ENCODE peak calls at places on chromosomes 11 and 22, in eight cellular contexts. F is GM12892, Y is ovary, A is A549, Z is NB4, E is thyroid gland, I is body of pancreas, K is tibial nerve. M is an unnamed sample.

GRCh38 chr22:49044091-49044490 is 783.6 kb downstream of the BRD1 start:
- DNase-seq in F (no peak), I (no peak), E (no peak), Y (no peak), Z (no peak), K (no peak), A (no peak), M (no peak)

GRCh38 chr22:28594784-28595324 is 84.8 kb downstream of the TTC28 start:
- DNase-seq in Y (no peak), I (no peak), A (peak), Z (peak), K (no peak), E (no peak), F (no peak), M (peak)

GRCh38 chr11:2778630-2779498 is 79.1 kb upstream of the KCNQ1OT1 start:
- DNase-seq in Y (peak), K (peak), I (peak), A (peak), Z (peak), F (peak), E (peak), M (peak)

GRCh38 chr11:134498326-134499139 is 86.5 kb upstream of the B3GAT1 start:
- DNase-seq in Z (no peak), I (no peak), K (no peak), F (no peak), E (peak), Y (no peak), A (no peak), M (no peak)

GRCh38 chr22:23538502-23538860 is 41.6 kb downstream of the IGLL1 start:
- DNase-seq in I (no peak), Z (no peak), E (no peak), K (no peak), F (no peak), A (no peak), Y (no peak), M (no peak)

GRCh38 chr11:67006029-67006884 is 16.7 kb upstream of the SYT12 start:
- DNase-seq in A (peak), Z (peak), E (no peak), K (peak), F (no peak), Y (no peak), I (no peak), M (peak)

GRCh38 chr22:37379085-37379484 is 48.2 kb downstream of the ELFN2 start:
- DNase-seq in Z (no peak), E (no peak), Y (no peak), F (no peak), K (no peak), I (no peak), A (no peak), M (no peak)

GRCh38 chr22:26339755-26340154 is 89.3 kb upstream of the ASPHD2 start:
- DNase-seq in E (no peak), I (no peak), Y (no peak), F (no peak), A (no peak), Z (no peak), K (no peak), M (no peak)

GRCh38 chr11:115674176-115674575 is 170.0 kb upstream of the CADM1 start:
- DNase-seq in I (no peak), K (no peak), A (no peak), Z (no peak), F (no peak), Y (no peak), E (no peak), M (no peak)

GRCh38 chr11:108897071-108897481 is 232.2 kb downstream of the DDX10 start:
- DNase-seq in K (no peak), Z (no peak), F (no peak), A (no peak), E (no peak), I (no peak), Y (no peak), M (no peak)

GRCh38 chr11:112247198-112247597 is 13.5 kb downstream of the PLET1 start:
- DNase-seq in F (no peak), I (no peak), A (no peak), E (no peak), Z (no peak), K (no peak), Y (no peak), M (no peak)

GRCh38 chr11:114073506-114074381 is 14.2 kb downstream of the ZBTB16 start:
- DNase-seq in Y (no peak), I (no peak), E (no peak), F (no peak), K (no peak), A (no peak), Z (peak), M (no peak)

GRCh38 chr22:22891139-22891621 is 3.6 kb downstream of the IGLL5 start:
- DNase-seq in Z (no peak), A (no peak), I (no peak), E (no peak), F (no peak), Y (no peak), K (no peak), M (no peak)

GRCh38 chr11:118193910-118194566 is 17.6 kb upstream of the SCN2B start:
- DNase-seq in Y (no peak), K (no peak), E (no peak), Z (no peak), I (peak), A (no peak), F (no peak), M (no peak)

GRCh38 chr11:118199135-118199534 is 22.7 kb upstream of the SCN2B start:
- DNase-seq in F (no peak), Y (no peak), E (no peak), A (no peak), K (no peak), I (no peak), Z (no peak), M (no peak)

GRCh38 chr11:118200497-118200896 is 24.1 kb upstream of the SCN2B start:
- DNase-seq in F (no peak), A (no peak), I (no peak), K (no peak), Z (no peak), E (no peak), Y (no peak), M (no peak)

GRCh38 chr11:118198370-118198769 is 21.9 kb upstream of the SCN2B start:
- DNase-seq in I (peak), A (peak), K (peak), Y (peak), Z (peak), E (peak), F (peak), M (peak)

DNA sequence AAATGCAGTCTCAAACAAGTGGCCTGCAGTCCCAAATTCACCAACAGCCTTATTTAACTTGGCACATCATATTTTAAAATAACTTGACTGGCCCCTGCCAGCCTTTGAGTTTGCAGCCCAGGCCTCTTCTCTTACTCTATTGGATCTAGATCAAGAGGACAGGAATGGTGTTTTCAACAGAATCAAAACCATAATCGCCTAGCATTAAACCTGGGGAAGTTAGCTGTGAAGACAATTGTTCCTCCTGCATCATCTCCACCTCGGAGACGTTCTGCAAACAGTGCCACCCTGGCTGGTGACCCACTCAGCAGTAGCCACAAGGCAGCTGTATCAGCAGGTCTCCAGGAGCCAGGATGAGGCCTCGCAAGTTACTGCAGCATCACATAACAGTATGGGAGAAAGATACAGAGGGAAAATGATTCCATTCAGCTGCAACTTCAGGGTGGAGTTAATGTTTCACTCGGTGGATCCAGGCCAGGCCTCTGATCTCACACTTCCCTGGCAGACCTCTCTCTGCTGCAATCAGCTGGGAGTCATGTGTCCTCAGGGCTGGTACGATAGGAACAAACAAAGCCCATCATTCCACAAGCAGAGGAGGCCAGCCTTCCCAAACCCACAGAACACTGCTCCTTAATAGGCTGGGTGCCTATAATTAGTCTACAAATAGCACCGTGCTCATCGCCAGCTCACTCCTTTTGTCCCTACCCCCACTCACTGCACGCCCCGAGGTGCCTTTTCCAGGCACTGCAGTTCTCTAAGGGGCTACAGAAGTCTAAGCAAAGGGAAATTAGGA is 18.6 kb upstream of the SCN2B start:
- DNase-seq in Y (peak), I (peak), Z (no peak), K (peak), A (peak), F (no peak), E (peak), M (peak)
- TF ChIP-seq POLR2A in Y (no peak), I (peak), Z (no peak), K (no peak), A (no peak), F (no peak), E (no peak), M (no peak)

GRCh38 chr11:46942172-46942571 is 5.6 kb downstream of the CSTPP1 start:
- DNase-seq in Y (no peak), F (no peak), E (no peak), A (no peak), K (no peak), I (no peak), Z (no peak), M (no peak)

GRCh38 chr11:46936138-46937110 is at the start of gene CSTPP1:
- DNase-seq in Y (peak), A (peak), Z (peak), F (peak), I (peak), E (peak), K (peak), M (peak)
- TF ChIP-seq POLR2A in Y (no peak), A (no peak), Z (no peak), F (no peak), I (peak), E (peak), K (no peak), M (peak)

GRCh38 chr11:121467965-121468364 is 15.2 kb upstream of the SORL1-AS1 start:
- DNase-seq in E (peak), Z (no peak), I (no peak), K (no peak), Y (no peak), F (peak), A (no peak), M (no peak)

GRCh38 chr11:121473064-121473777 is 20.5 kb upstream of the SORL1-AS1 start:
- DNase-seq in Z (no peak), K (no peak), I (no peak), Y (no peak), A (no peak), E (no peak), F (no peak), M (no peak)

GRCh38 chr11:121472310-121472709 is 19.5 kb upstream of the SORL1-AS1 start:
- DNase-seq in K (no peak), F (no peak), A (no peak), I (no peak), Z (no peak), Y (no peak), E (no peak), M (no peak)

GRCh38 chr11:121469910-121470309 is 17.1 kb upstream of the SORL1-AS1 start:
- DNase-seq in Z (no peak), K (no peak), E (no peak), Y (no peak), I (no peak), A (no peak), F (no peak), M (no peak)

GRCh38 chr11:121471167-121471566 is 18.4 kb upstream of the SORL1-AS1 start:
- DNase-seq in K (no peak), A (no peak), F (no peak), Z (no peak), Y (no peak), I (no peak), E (peak), M (no peak)
- TF ChIP-seq POLR2A in K (no peak), A (no peak), F (no peak), Z (no peak), Y (no peak), I (no peak), E (peak), M (no peak)

GRCh38 chr11:76782526-76783293 is 446 bp upstream of the TSKU start:
- DNase-seq in F (peak), E (peak), I (peak), K (peak), Y (peak), A (peak), Z (peak), M (peak)
- TF ChIP-seq POLR2A in F (no peak), E (no peak), I (peak), K (no peak), Y (peak), A (peak), Z (peak), M (no peak)

DNA sequence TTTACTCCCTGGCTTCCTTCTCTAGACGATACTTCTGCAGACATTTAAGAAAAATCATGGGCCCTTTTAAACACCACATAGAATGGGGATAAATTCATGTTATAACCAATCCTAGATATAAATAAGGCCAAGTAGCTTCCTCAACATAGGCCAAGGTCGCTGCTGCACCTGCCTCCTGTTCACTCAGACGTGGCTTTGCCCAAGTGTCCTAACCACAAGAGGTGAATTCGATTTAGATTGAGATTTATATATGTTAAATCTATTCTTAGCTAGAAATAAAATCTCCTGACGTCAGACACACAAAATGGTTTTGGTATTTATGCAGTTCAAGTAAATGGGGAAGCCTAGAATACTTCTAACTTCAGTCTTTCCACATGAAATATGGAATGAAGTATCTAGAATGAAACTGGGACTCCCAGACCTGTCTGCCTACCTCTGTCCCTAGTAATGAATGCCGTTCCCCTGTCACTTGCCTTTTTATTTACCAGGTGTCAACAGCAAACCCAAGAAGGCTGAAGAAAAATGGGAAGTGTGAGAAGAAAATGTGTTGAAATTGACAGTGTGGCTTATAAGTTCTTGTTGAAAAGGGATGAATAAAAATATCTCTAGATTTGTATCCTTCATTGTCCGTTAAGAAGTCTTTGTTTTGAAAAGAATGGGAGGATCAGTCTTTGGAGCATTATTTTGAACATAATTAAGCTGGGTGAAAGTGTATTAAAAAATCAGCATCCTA is 131.8 kb downstream of the HIPK3 start:
- DNase-seq in I (no peak), K (no peak), A (no peak), F (no peak), Y (no peak), E (no peak), Z (no peak), M (no peak)
- TF ChIP-seq POLR2A in I (no peak), K (no peak), A (no peak), F (no peak), Y (no peak), E (no peak), Z (no peak), M (no peak)